ENCODE peak calls at places on chromosomes 12 and 14, in five cellular contexts. K is sigmoid colon, D is NB4, E is IMR-90, Y is adrenal gland. O is an unnamed sample.

GRCh38 chr12:67517181-67517887 is 131.2 kb upstream of the DYRK2 start:
- DNase-seq in K (peak), D (no peak), Y (peak), E (no peak), O (peak)

GRCh38 chr12:116759783-116760581 is 21.9 kb downstream of the RNFT2 start:
- DNase-seq in D (no peak), Y (peak), K (peak), E (no peak), O (no peak)

GRCh38 chr14:21748869-21749303 is 75.3 kb upstream of the OR4E1 start:
- DNase-seq in E (peak), Y (no peak), D (peak), K (no peak), O (peak)

GRCh38 chr12:75374971-75375370 is 15.9 kb upstream of the GLIPR1L2 start:
- DNase-seq in K (no peak), Y (no peak), D (no peak), E (no peak), O (no peak)

GRCh38 chr12:3777206-3777809 is 24.4 kb upstream of the CRACR2A start:
- DNase-seq in D (peak), Y (no peak), E (peak), K (no peak), O (no peak)

GRCh38 chr12:62806893-62807292 is 128.1 kb downstream of the PPM1H start:
- DNase-seq in D (no peak), E (no peak), K (no peak), Y (no peak), O (no peak)

GRCh38 chr12:122527478-122527944 is 462 bp downstream of the KNTC1 start:
- DNase-seq in D (peak), K (no peak), Y (no peak), E (peak), O (no peak)

GRCh38 chr12:96981053-96981452 is 74.0 kb downstream of the NEDD1 start:
- DNase-seq in E (peak), Y (no peak), D (peak), K (no peak), O (peak)

GRCh38 chr12:15679146-15679545 is 110.0 kb downstream of the EPS8 start:
- DNase-seq in K (no peak), Y (no peak), E (peak), D (no peak), O (no peak)

GRCh38 chr12:47281667-47282171 is 202.0 kb upstream of the AMIGO2 start:
- DNase-seq in K (no peak), Y (no peak), E (peak), D (no peak), O (no peak)

GRCh38 chr14:70700955-70701354 is 59.2 kb downstream of the TTC9 start:
- DNase-seq in K (no peak), D (no peak), Y (peak), E (no peak), O (no peak)

GRCh38 chr12:71155228-71155627 is 2.6 kb downstream of the TSPAN8 start:
- DNase-seq in D (no peak), E (no peak), K (no peak), Y (no peak), O (no peak)

GRCh38 chr12:625998-626397 is 37.2 kb downstream of the NINJ2 start:
- DNase-seq in Y (no peak), K (no peak), E (no peak), D (no peak), O (no peak)

GRCh38 chr12:85310456-85311076 is 30.5 kb downstream of the ALX1 start:
- DNase-seq in K (no peak), D (peak), E (peak), Y (no peak), O (no peak)

GRCh38 chr12:19311165-19311564 is 128.1 kb upstream of the AEBP2 start:
- DNase-seq in D (no peak), K (no peak), E (no peak), Y (peak), O (no peak)

GRCh38 chr12:78290606-78291345 is 460.1 kb downstream of the NAV3 start:
- DNase-seq in E (peak), K (no peak), D (no peak), Y (no peak), O (no peak)

GRCh38 chr12:121522962-121523361 is 57.9 kb downstream of the KDM2B start:
- DNase-seq in Y (no peak), E (no peak), D (no peak), K (no peak), O (no peak)

GRCh38 chr12:115455268-115455681 is 771.3 kb upstream of the TBX3 start:
- DNase-seq in D (no peak), K (no peak), E (no peak), Y (no peak), O (no peak)

GRCh38 chr12:1576410-1577240 is 17.8 kb downstream of the FBXL14 start:
- DNase-seq in Y (peak), K (peak), D (no peak), E (peak), O (no peak)

GRCh38 chr14:39175445-39176262 is 600 bp downstream of the PNN start:
- DNase-seq in K (no peak), Y (no peak), D (peak), E (peak), O (peak)

GRCh38 chr14:22791302-22791701 is 23.9 kb downstream of the SLC7A7 start:
- DNase-seq in Y (no peak), D (no peak), K (no peak), E (peak), O (no peak)

GRCh38 chr12:110199360-110200123 is 75.4 kb downstream of the IFT81 start:
- DNase-seq in Y (no peak), D (peak), K (no peak), E (peak), O (peak)

GRCh38 chr12:1307796-1308195 is 286.6 kb downstream of the FBXL14 start:
- DNase-seq in D (no peak), K (no peak), Y (no peak), E (no peak), O (no peak)

GRCh38 chr12:113855998-113856397 is 110.1 kb downstream of the RBM19 start:
- DNase-seq in K (no peak), Y (no peak), D (no peak), E (no peak), O (no peak)

GRCh38 chr14:92382677-92383076 is 59.7 kb downstream of the SLC24A4 start:
- DNase-seq in E (no peak), Y (peak), D (no peak), K (no peak), O (peak)

GRCh38 chr14:104399432-104400155 is 180.0 kb upstream of the C14orf180 start:
- DNase-seq in D (no peak), E (no peak), K (no peak), Y (peak), O (no peak)

GRCh38 chr14:53265025-53265424 is 111.9 kb upstream of the DDHD1 start:
- DNase-seq in Y (no peak), K (no peak), E (no peak), D (no peak), O (no peak)

GRCh38 chr12:28269851-28270250 is 79.6 kb downstream of the CCDC91 start:
- DNase-seq in D (no peak), Y (no peak), E (no peak), K (no peak), O (no peak)

GRCh38 chr12:49092086-49092815 is 2.4 kb downstream of the DHH start:
- DNase-seq in Y (no peak), E (peak), D (peak), K (no peak), O (no peak)

GRCh38 chr12:114580306-114580705 is 103.7 kb downstream of the TBX3 start:
- DNase-seq in D (no peak), K (no peak), E (no peak), Y (no peak), O (no peak)

GRCh38 chr14:89503458-89503996 is 86.5 kb upstream of the FOXN3 start:
- DNase-seq in Y (no peak), D (peak), K (no peak), E (no peak), O (no peak)
- TF ChIP-seq POLR2A in Y (no peak), D (no peak), K (no peak), E (no peak), O (no peak)

DNA sequence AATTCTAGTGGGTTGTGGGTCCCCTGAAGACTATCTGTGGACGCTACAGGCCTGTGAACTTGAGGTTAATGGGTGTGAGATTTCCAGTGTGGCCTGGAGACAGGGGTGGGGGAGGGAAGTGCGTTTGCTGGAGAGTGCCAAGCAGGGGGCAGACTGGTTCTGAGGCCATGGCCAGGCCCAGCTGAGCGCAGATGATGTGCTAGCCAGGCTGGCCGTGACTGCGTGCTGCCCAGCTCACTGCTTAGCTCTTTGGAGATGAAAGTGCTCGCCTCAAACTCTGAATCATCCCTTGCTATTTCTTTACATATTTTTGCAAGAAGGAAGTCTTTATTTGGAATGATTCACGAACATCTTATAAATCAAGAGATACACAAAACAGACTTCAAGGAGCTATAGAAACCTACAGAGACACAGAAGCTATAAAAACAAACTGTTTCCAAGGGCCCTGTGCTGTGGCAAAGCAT is 75.3 kb upstream of the PLEKHG3 start:
- DNase-seq in E (peak), Y (peak), D (no peak), K (peak), O (peak)
- TF ChIP-seq POLR2A in E (peak), Y (no peak), D (no peak), K (no peak), O (no peak)

GRCh38 chr12:89353823-89354629 is 1.7 kb upstream of the DUSP6 start:
- DNase-seq in Y (peak), K (peak), D (peak), E (peak), O (peak)
- TF ChIP-seq POLR2A in Y (no peak), K (no peak), D (no peak), E (peak), O (peak)

GRCh38 chr12:94458882-94459772 is 540 bp downstream of the CEP83 start:
- DNase-seq in D (peak), K (no peak), E (peak), Y (no peak), O (no peak)

GRCh38 chr12:94457331-94457730 is 2.3 kb downstream of the CEP83 start:
- DNase-seq in E (no peak), K (no peak), Y (no peak), D (no peak), O (no peak)

GRCh38 chr12:94460594-94460959 is 910 bp upstream of the CEP83 start:
- DNase-seq in D (no peak), K (no peak), E (no peak), Y (no peak), O (no peak)

DNA sequence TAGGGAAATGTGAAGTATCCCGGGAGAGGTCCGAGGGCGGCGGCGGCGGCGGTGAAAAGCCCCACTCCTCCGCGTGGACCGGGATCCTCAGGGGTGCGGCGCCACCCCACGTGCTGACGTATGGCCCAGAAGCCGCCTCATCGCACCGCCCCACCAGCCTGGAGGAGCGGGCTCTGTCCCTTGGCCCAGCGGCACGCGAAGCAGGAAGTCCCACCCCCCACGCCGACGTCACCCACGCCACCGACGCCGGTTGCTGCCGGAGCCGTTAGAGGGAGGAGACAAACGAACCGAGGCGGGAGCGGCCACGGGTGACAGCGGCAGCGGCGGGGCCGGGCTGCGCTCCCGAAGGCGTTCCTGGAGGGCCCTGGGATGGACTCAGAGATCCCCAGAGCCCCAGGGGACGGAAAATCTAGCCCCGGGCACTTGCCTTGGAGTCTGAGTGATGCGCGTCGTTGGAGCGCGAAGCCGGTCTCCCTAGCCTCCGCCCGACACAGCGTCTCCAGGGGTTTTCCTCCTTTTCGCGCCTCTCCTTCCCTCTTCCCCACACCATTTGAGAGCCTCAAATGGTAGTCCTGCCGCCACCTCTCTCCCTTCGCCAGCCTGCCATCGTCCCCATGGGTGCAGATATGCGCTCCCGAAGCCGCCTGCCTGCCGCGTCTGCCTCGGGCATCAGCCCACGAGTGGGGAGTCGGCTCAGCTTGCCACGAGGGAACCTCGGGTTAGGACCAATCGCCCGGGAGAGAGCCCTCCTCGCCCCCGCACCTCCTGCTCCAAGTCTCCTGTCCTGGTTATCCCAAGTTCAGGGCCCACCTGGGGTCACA is at the start of gene CEP83:
- DNase-seq in Y (peak), K (peak), E (peak), D (peak), O (peak)
- TF ChIP-seq POLR2A in Y (peak), K (peak), E (peak), D (no peak), O (peak)

DNA sequence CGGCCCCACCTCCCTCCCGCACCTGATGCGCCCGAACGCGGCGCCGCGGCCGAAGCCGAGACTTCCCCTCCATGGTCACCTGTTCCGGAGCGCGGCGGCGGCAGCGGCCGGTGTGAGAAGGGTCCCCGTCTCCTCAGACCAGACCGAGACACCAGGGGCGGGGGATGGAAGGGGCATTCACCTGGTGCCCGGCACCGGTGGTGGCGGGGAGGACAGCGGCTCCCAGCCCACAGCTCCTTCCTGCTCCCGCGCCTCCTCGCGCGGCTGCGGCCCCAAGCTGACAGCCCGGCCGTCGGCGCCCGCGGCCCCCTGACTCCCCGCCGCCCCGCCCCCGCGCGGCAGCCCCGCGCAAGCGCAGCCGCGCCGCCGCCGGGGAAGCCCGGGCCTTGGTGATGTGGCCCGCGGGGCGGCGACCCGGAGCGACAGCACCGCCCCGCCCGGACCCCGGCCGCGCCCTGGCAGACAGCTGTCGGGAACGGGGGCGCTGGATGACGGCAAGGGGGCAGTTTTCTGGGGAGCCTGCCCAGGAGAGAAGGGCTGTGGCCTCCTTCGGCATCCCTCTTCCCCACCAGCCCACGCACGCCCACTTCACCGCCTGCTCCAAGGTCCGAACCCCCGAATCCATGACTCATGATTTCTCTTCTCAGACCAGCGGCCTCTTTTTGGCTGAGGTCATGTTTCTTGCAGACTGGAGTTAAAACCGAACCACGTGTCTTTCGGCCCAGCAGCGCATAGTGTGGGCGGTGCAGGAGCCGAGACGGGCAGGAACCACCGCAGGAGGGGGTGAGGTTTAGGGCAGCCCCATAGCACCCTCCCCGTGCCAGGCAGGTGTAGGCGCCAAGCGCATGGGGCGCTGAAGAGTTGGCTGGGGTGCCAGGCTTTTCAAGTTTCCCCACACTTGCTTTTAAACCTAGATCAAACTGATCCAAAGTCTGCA is at the start of gene SLC41A2:
- DNase-seq in E (peak), K (peak), Y (peak), D (peak), O (peak)
- TF ChIP-seq POLR2A in E (peak), K (peak), Y (peak), D (no peak), O (peak)

GRCh38 chr12:95215925-95216324 is 1.3 kb downstream of the FGD6 start:
- DNase-seq in D (peak), E (peak), K (no peak), Y (no peak), O (no peak)
- TF ChIP-seq POLR2A in D (no peak), E (no peak), K (no peak), Y (peak), O (no peak)

GRCh38 chr14:32202941-32203882 is at the start of gene RNU6-8:
- DNase-seq in Y (peak), E (peak), D (peak), K (peak), O (peak)
- TF ChIP-seq POLR2A in Y (peak), E (no peak), D (no peak), K (peak), O (no peak)

DNA sequence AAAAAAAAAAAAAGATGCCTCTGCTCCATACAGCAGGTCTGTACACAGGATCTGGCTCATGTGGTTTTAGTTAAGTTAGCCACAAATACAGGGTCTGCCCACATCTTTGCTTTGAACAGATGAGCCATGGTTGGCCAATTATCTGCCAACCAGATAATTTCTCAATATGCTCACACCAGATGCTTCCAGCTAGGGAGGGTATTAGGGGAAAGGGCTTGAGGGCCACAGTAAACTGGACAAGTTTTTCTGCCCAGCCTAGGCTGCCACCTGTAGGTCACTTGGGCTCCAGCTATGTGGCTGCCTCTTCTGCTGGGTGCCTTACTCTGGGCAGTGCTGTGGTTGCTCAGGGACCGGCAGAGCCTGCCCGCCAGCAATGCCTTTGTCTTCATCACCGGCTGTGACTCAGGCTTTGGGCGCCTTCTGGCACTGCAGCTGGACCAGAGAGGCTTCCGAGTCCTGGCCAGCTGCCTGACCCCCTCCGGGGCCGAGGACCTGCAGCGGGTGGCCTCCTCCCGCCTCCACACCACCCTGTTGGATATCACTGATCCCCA is 776 bp downstream of the RDH5 start:
- DNase-seq in K (peak), E (peak), Y (peak), D (peak), O (peak)
- TF ChIP-seq POLR2A in K (no peak), E (no peak), Y (peak), D (no peak), O (peak)

GRCh38 chr12:108642899-108643654 is 9.4 kb upstream of the SELPLG start:
- DNase-seq in K (no peak), E (no peak), Y (no peak), D (no peak), O (no peak)
- TF ChIP-seq POLR2A in K (no peak), E (no peak), Y (no peak), D (no peak), O (no peak)